ENCODE peak calls at places on chromosomes 13 and 19, in four cellular contexts. Z, W, P and G are unnamed samples.

GRCh38 chr19:1766800-1767352 is 13.6 kb downstream of the ONECUT3 start:
- DNase-seq in Z (no peak), W (peak; percentile 74), P (no peak), G (no peak)

GRCh38 chr19:33052352-33052972 is 12.2 kb downstream of the RHPN2 start:
- DNase-seq in Z (no peak), W (no peak), P (no peak), G (no peak)

GRCh38 chr13:71860547-71861131 is 6.4 kb downstream of the DACH1 start:
- DNase-seq in Z (no peak), W (no peak), P (no peak), G (no peak)

GRCh38 chr13:113149711-113150544 is 8.5 kb upstream of the PROZ start:
- DNase-seq in Z (no peak), W (no peak), P (no peak), G (no peak)

GRCh38 chr13:97849305-97849704 is 104.2 kb upstream of the IPO5 start:
- DNase-seq in Z (no peak), W (peak; percentile 8), P (peak; percentile 8), G (no peak)

GRCh38 chr13:112467236-112467635 is 91.1 kb downstream of the SPACA7 start:
- DNase-seq in Z (no peak), W (no peak), P (no peak), G (no peak)

GRCh38 chr13:97555034-97555433 is 121.1 kb downstream of the RAP2A start:
- DNase-seq in Z (no peak), W (no peak), P (no peak), G (no peak)

GRCh38 chr19:15199652-15200574 is 882 bp downstream of the NOTCH3 start:
- DNase-seq in Z (no peak), W (no peak), P (no peak), G (no peak)

GRCh38 chr13:20334309-20334708 is 102.2 kb upstream of the GJB6 start:
- DNase-seq in Z (no peak), W (no peak), P (no peak), G (no peak)

GRCh38 chr19:46984077-46985010 is 35.3 kb upstream of the NPAS1 start:
- DNase-seq in Z (no peak), W (no peak), P (no peak), G (no peak)

GRCh38 chr19:18131841-18132596 is 20.9 kb upstream of the PIK3R2 start:
- DNase-seq in Z (no peak), W (peak; percentile 44), P (no peak), G (no peak)

GRCh38 chr19:18126097-18126496 is 26.9 kb upstream of the PIK3R2 start:
- DNase-seq in Z (no peak), W (no peak), P (no peak), G (no peak)

GRCh38 chr19:18128805-18129204 is 24.2 kb upstream of the PIK3R2 start:
- DNase-seq in Z (no peak), W (no peak), P (no peak), G (no peak)

GRCh38 chr19:18128044-18128443 is 24.9 kb upstream of the PIK3R2 start:
- DNase-seq in Z (no peak), W (no peak), P (no peak), G (peak; percentile 67)

GRCh38 chr19:18130523-18131242 is 22.3 kb upstream of the PIK3R2 start:
- DNase-seq in Z (no peak), W (no peak), P (no peak), G (no peak)
- TF ChIP-seq SPI1 in Z (no peak), W (no peak), P (no peak), G (no peak)

GRCh38 chr13:79496188-79496587 is 15.2 kb downstream of the NDFIP2 start:
- DNase-seq in Z (no peak), W (no peak), P (no peak), G (no peak)

GRCh38 chr13:79492918-79493594 is 12.1 kb downstream of the NDFIP2 start:
- DNase-seq in Z (no peak), W (no peak), P (no peak), G (no peak)

GRCh38 chr13:79501538-79502232 is 20.7 kb downstream of the NDFIP2 start:
- DNase-seq in Z (no peak), W (no peak), P (no peak), G (no peak)

GRCh38 chr13:79500829-79501228 is 19.9 kb downstream of the NDFIP2 start:
- DNase-seq in Z (no peak), W (no peak), P (no peak), G (no peak)

DNA sequence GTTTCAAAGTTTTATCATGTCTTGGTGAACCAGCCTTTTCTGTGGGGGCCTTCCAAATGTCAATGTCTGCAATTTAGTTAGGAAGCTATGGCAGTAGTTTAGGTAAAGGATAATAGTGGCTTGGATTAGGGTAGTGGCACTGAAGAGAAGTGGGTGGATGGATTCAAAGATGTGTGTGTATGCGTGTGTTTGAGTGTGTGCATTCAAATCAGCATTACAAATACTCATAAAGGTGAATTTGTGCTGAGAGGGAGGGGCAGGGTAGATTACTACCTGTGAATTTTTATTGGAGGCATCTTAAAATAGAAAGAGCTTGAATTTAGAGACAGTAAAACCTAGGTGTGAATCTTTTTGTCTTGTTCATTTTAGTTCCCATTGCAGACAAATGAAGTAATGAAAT is 16.9 kb downstream of the NDFIP2 start:
- DNase-seq in Z (no peak), W (no peak), P (no peak), G (no peak)
- TF ChIP-seq POLR2AphosphoS5 in Z (no peak), W (no peak), P (no peak), G (no peak)

GRCh38 chr19:40827386-40828247 is 22.6 kb downstream of the CYP2A6 start:
- DNase-seq in Z (no peak), W (no peak), P (no peak), G (no peak)

GRCh38 chr19:40836754-40837429 is 13.4 kb downstream of the CYP2A6 start:
- DNase-seq in Z (no peak), W (no peak), P (no peak), G (no peak)

GRCh38 chr19:40829205-40829604 is 21.0 kb downstream of the CYP2A6 start:
- DNase-seq in Z (no peak), W (no peak), P (no peak), G (no peak)

DNA sequence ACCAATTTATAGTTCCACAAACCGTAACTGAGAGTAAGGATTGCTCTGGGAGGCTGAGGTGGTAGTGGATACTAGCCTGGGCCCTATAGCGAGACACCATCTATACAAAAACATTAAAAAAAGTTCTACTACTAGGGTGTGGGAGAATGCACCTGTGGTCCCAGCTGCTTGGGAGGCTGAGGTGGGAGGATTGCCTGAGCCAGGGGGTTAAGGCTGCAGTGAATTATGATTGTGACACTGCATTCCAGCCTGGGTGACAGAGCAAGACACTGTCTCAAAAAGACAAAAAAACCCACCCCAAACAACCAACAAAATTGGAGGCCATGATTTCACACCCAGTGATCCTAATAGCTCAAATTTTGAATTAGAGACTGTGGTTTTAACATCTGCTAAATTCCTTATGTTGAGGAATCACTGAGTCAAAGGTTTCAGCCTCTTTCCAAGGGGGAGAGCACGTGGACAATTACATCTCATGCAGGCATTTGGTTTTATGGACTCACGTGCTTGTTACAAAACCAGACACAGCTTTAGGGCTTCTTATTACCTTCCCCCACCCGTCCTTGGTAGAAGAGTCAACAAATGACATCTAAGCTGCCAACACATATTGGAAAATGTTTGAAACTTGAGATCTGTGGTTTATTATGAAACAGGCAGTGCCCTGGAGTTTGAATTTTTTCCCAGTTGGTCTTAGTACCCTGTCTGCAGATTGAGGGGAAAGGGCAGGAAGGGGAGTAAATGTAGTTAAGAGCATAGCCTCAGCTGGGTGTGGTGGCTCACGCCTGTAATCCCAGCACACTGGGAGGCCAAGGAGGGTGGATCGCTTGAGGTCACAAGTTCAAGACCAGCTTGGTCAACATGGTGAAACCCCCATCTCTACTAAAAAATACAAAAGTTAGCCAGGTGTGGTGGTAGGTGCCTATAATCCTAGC is 18.5 kb downstream of the CYP2A6 start:
- DNase-seq in Z (no peak), W (peak; percentile 30), P (no peak), G (no peak)
- TF ChIP-seq SPI1 in Z (no peak), W (no peak), P (no peak), G (no peak)

DNA sequence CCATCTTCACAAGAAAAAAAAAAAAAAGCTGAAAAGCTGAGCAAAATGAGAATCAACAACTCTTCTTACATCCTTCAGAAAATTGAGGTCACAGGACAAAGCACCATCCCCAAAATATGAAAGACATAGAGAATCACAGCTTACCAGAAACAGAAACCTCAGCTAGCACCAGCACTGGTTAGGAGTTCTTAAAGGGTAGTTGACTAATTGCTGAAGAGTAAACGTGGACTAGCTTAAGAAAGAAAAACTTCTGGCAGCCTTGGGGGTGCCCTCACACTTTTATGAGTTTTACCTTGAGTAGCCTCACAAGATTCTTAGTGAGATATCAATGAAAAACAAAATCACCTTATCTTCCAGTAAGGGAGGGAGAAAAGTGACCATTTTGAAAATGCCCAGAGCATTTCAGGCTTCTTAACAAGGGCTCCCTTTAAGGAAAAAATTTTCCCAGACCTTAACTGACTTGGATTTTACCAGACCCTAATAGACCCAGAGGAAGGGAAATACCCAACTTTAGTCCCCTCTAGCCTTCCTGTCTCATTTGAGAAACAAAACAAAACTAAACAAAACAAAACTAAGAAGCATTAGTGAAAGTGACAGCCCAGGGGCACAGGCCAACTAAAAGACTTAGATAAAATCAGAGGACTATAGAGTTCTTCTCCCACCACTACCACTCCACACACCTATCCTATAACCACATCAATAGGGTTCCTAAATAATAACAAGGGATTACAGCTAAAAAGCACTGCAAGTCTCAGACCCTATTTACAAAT is 888.6 kb downstream of the DIAPH3 start:
- DNase-seq in Z (no peak), W (no peak), P (peak; percentile 7), G (no peak)
- TF ChIP-seq POLR2AphosphoS5 in Z (no peak), W (no peak), P (no peak), G (no peak)

GRCh38 chr13:99467764-99468163 is 33.5 kb upstream of the TM9SF2 start:
- DNase-seq in Z (no peak), W (no peak), P (no peak), G (no peak)

GRCh38 chr13:99468971-99469545 is 32.2 kb upstream of the TM9SF2 start:
- DNase-seq in Z (no peak), W (peak; percentile 12), P (no peak), G (peak; percentile 61)

GRCh38 chr13:99470027-99470426 is 31.2 kb upstream of the TM9SF2 start:
- DNase-seq in Z (no peak), W (no peak), P (no peak), G (no peak)

GRCh38 chr13:99473515-99473914 is 27.8 kb upstream of the TM9SF2 start:
- DNase-seq in Z (no peak), W (no peak), P (no peak), G (no peak)

DNA sequence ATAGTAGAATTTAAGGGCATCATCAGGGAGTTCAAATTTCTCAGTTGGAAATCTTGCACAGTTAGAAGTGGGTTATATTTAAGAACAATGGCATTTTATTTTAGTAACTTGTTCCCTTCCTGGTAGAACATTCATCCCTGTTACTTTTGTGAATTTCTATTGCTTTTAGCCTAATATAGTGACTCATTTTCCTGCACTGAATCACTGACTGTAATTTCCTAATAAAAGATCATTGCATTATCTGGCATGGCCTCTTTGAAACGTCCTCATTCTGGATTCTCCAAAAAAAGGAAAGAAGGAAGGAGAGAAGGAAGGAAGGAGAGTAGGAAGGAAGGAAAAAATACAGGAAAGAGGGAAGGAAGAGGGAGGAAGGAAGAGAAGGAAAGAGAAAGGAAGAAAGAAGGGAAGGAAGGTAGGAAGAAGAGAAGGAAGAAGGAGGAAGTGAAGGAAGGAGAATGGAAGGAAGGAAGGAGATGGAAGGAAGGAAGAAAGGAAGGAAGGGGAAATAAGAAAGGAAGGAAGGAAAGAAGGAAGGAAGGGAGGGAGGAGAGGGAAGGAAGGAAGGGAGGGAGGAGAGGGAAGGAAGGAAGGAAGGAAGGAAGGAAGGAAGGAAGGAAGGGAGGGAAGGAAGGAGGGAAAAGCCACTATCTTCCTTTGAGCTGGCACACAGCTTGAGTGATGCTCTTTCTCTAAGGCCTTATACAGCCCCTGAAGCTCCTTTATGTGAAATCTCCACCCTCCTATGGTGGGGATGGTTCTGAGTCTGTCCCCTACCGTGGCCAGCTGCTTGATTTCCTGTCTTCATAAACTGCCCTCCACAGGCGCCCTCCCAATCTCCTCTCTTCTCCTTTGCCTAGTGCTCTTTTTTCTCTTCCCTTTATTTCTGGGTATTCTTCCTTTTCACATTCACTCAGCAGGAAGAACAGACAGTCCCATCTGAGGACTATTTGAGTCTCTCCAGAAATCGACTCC is 29.8 kb upstream of the TM9SF2 start:
- DNase-seq in Z (no peak), W (no peak), P (no peak), G (no peak)
- TF ChIP-seq SPI1 in Z (no peak), W (no peak), P (no peak), G (no peak)